ENCODE peak calls at places on chromosomes 12 and 14, in nine cellular contexts. K is heart left ventricle, B is lung, M is kidney epithelial cell, H is GM12865, R is left lung, Y is neural progenitor cell, L is NB4, Q is left ventricle myocardium inferior. C is an unnamed sample.

GRCh38 chr12:85425926-85426325 is 145.9 kb downstream of the ALX1 start:
- DNase-seq in R (peak; percentile 2), L (no peak), Q (no peak), B (no peak), H (peak; percentile 3), Y (no peak), K (no peak), M (no peak), C (no peak)

GRCh38 chr12:93741741-93742085 is 64.5 kb downstream of the CRADD start:
- DNase-seq in K (no peak), R (no peak), M (no peak), Q (no peak), L (no peak), Y (peak; percentile 73), H (no peak), B (no peak), C (no peak)

GRCh38 chr12:121872546-121873223 is 14.0 kb upstream of the HPD start:
- DNase-seq in H (no peak), Q (peak; percentile 31), Y (no peak), M (peak; percentile 45), B (peak; percentile 49), K (peak; percentile 16), R (peak; percentile 45), L (no peak), C (peak; percentile 99)

GRCh38 chr12:110351119-110351518 is 52.4 kb downstream of the ANAPC7 start:
- DNase-seq in L (no peak), Q (no peak), K (no peak), R (no peak), M (no peak), H (no peak), Y (no peak), B (no peak), C (no peak)

GRCh38 chr14:55438066-55438683 is 2.2 kb downstream of the TBPL2 start:
- DNase-seq in M (peak; percentile 31), Q (no peak), B (no peak), H (peak; percentile 59), R (no peak), L (peak; percentile 49), K (no peak), Y (peak; percentile 74), C (peak; percentile 39)

GRCh38 chr14:24179961-24180726 is 8.3 kb downstream of the REC8 start:
- DNase-seq in B (no peak), K (peak; percentile 17), M (peak; percentile 96), R (peak; percentile 32), L (no peak), Y (no peak), H (no peak), Q (no peak), C (peak; percentile 88)

GRCh38 chr12:23686095-23686494 is 263.4 kb downstream of the SOX5 start:
- DNase-seq in Q (no peak), B (no peak), H (no peak), L (no peak), K (no peak), R (no peak), Y (no peak), M (no peak), C (no peak)

GRCh38 chr12:76890407-76891143 is 11.8 kb upstream of the CSRP2 start:
- DNase-seq in K (no peak), Y (no peak), R (no peak), Q (no peak), L (no peak), M (no peak), B (no peak), H (no peak), C (no peak)

GRCh38 chr12:124684971-124685688 is 117.7 kb upstream of the NCOR2 start:
- DNase-seq in M (no peak), Q (no peak), L (no peak), K (no peak), H (peak; percentile 25), B (no peak), Y (no peak), R (no peak), C (peak; percentile 61)

GRCh38 chr12:104454997-104455396 is 1.8 kb upstream of the CHST11 start:
- DNase-seq in L (no peak), H (no peak), Y (no peak), B (no peak), M (peak; percentile 83), K (no peak), R (no peak), Q (no peak), C (peak; percentile 69)

GRCh38 chr12:104455594-104456416 is 943 bp upstream of the CHST11 start:
- DNase-seq in M (no peak), L (no peak), Q (no peak), B (no peak), K (no peak), Y (no peak), R (no peak), H (no peak), C (no peak)

GRCh38 chr12:104456950-104457745 is 400 bp downstream of the CHST11 start:
- DNase-seq in Q (peak; percentile 64), Y (peak; percentile 79), K (peak; percentile 71), R (peak; percentile 79), H (peak; percentile 77), B (peak; percentile 60), L (peak; percentile 86), M (no peak), C (peak; percentile 54)

GRCh38 chr12:104457746-104458644 is 1.2 kb downstream of the CHST11 start:
- DNase-seq in Q (peak; percentile 23), Y (peak; percentile 55), K (peak; percentile 26), H (peak; percentile 69), B (no peak), R (peak; percentile 90), L (peak; percentile 65), M (no peak), C (no peak)

GRCh38 chr12:104456417-104456949 is at the start of gene CHST11:
- DNase-seq in R (peak; percentile 95), Q (peak; percentile 86), K (peak; percentile 89), H (peak; percentile 90), L (peak; percentile 99), M (peak; percentile 68), B (peak; percentile 78), Y (peak; percentile 98), C (peak; percentile 92)
- TF ChIP-seq CTCF in R (peak; percentile 13), Q (peak; percentile 42), K (peak; percentile 28), H (no peak), L (no peak), M (peak; percentile 40), B (no peak), Y (peak; percentile 43), C (peak; percentile 22)

GRCh38 chr12:116545936-116546335 is 13.2 kb upstream of the MAP1LC3B2 start:
- DNase-seq in R (no peak), M (no peak), Q (no peak), H (no peak), B (no peak), L (no peak), K (no peak), Y (no peak), C (no peak)
- H3K4me3 ChIP-seq in R (no peak overlapping the region), M (no peak overlapping the region), Q (no peak overlapping the region), H (no peak overlapping the region), B (no peak overlapping the region), L (no peak overlapping the region), K (no peak overlapping the region), Y (no peak overlapping the region), C (no peak overlapping the region)

GRCh38 chr14:100306506-100307214 is 416 bp upstream of the SLC25A29 start:
- DNase-seq in B (peak; percentile 82), H (peak; percentile 88), L (peak; percentile 93), K (peak; percentile 90), Y (peak; percentile 98), Q (peak; percentile 93), R (peak; percentile 95), M (peak; percentile 41), C (peak; percentile 83)

GRCh38 chr14:100309028-100309718 is 2.9 kb upstream of the SLC25A29 start:
- DNase-seq in Q (no peak), B (no peak), L (no peak), Y (no peak), K (no peak), M (no peak), H (no peak), R (no peak), C (no peak)

GRCh38 chr14:100307215-100308111 is 1.2 kb upstream of the SLC25A29 start:
- DNase-seq in K (no peak), R (peak; percentile 80), B (no peak), H (no peak), Q (no peak), M (no peak), Y (peak; percentile 62), L (peak; percentile 32), C (no peak)

GRCh38 chr14:100306256-100306505 is at the start of gene SLC25A29:
- DNase-seq in Y (no peak), K (no peak), M (no peak), Q (no peak), L (no peak), R (no peak), H (no peak), B (no peak), C (no peak)

DNA sequence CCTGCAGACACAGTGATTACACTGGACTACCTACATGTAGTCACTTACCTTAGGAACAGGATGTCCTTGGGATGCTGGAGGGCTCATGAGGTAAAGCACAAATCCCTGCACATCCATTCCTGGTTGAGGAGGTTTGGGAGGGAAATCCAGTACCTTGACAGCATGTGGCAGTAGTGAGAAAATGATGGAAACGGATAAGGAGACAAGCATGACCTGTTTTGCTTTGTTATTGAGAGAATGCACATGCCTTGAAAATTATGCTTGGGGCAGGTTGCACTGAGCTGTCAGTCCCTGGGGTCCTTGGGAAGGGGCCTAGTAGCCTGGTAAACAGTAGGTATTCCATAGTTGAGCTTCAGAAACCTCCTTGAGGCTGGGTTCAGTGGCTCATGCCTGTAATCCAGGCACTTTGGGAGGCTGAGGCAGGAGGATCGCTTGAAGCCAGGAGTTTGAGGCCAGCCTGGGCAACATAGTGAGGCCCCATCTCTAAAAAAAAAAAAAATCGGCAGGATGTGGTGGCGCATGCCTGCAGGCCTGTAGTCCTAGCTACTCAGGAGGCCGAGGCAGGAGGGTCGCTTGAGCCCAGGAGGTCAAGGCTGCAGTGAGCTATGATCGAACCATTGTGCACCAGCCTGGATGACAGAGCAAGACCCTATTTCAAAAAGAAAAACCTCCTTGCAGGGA is 2.0 kb upstream of the SLC25A29 start:
- DNase-seq in K (no peak), H (no peak), R (no peak), Y (no peak), L (no peak), M (no peak), Q (no peak), B (no peak), C (no peak)
- TF ChIP-seq CTCF in K (no peak), H (no peak), R (no peak), Y (no peak), L (no peak), M (no peak), Q (no peak), B (no peak), C (no peak)

GRCh38 chr12:54022960-54023884 is 5.0 kb upstream of the HOXC6 start:
- DNase-seq in Q (no peak), H (no peak), R (peak; percentile 3), Y (no peak), L (no peak), B (no peak), K (no peak), M (no peak), C (no peak)

GRCh38 chr12:54019924-54020586 is 8.2 kb upstream of the HOXC6 start:
- DNase-seq in K (peak; percentile 42), L (no peak), B (no peak), M (no peak), Q (no peak), Y (no peak), R (no peak), H (no peak), C (peak; percentile 43)

GRCh38 chr12:54021006-54021405 is 7.2 kb upstream of the HOXC6 start:
- DNase-seq in Q (no peak), R (no peak), Y (no peak), B (no peak), L (no peak), M (no peak), H (no peak), K (no peak), C (no peak)

GRCh38 chr12:54020587-54020969 is 7.7 kb upstream of the HOXC6 start:
- DNase-seq in L (no peak), B (no peak), M (no peak), H (no peak), Q (no peak), K (no peak), R (no peak), Y (no peak), C (no peak)

GRCh38 chr12:54021432-54022013 is 6.7 kb upstream of the HOXC6 start:
- DNase-seq in B (no peak), K (no peak), L (no peak), Y (peak; percentile 74), H (peak; percentile 38), R (peak; percentile 55), M (no peak), Q (no peak), C (no peak)
- H3K4me3 ChIP-seq in B (no peak overlapping the region), K (no peak overlapping the region), L (no peak overlapping the region), Y (no peak overlapping the region), H (peak overlapping the region; percentile 4), R (no peak overlapping the region), M (no peak overlapping the region), Q (no peak overlapping the region), C (no peak overlapping the region)